ENCODE peak calls at places on chromosomes 6 and 20, in five cellular contexts. One of them, this sample, is unnamed.

GRCh38 chr6:3309391-3310050 is 50.8 kb downstream of the PSMG4 start:
- DNase-seq in ovary: no peak
- DNase-seq in H1: no peak
- DNase-seq in K562: no peak
- DNase-seq in esophagus muscularis mucosa: no peak
- DNase-seq in this sample: no peak

GRCh38 chr6:11653028-11653583 is 115.6 kb downstream of the TMEM170B start:
- DNase-seq in ovary: peak; percentile 46
- DNase-seq in H1: no peak
- DNase-seq in K562: peak; percentile 30
- DNase-seq in esophagus muscularis mucosa: no peak
- DNase-seq in this sample: no peak

GRCh38 chr6:43187821-43188220 is 5.8 kb downstream of the CUL9 start:
- DNase-seq in ovary: no peak
- DNase-seq in H1: no peak
- DNase-seq in K562: no peak
- DNase-seq in esophagus muscularis mucosa: no peak
- DNase-seq in this sample: no peak

GRCh38 chr6:15086273-15087158 is 159.4 kb upstream of the JARID2 start:
- DNase-seq in ovary: no peak
- DNase-seq in H1: no peak
- DNase-seq in K562: peak; percentile 81
- DNase-seq in esophagus muscularis mucosa: no peak
- DNase-seq in this sample: peak; percentile 39

GRCh38 chr6:22296067-22296466 is 769 bp downstream of the PRL start:
- DNase-seq in ovary: no peak
- DNase-seq in H1: no peak
- DNase-seq in K562: no peak
- DNase-seq in esophagus muscularis mucosa: no peak
- DNase-seq in this sample: no peak

GRCh38 chr6:158574800-158575199 is 14.9 kb downstream of the TMEM181 start:
- DNase-seq in ovary: no peak
- DNase-seq in H1: no peak
- DNase-seq in K562: no peak
- DNase-seq in esophagus muscularis mucosa: no peak
- DNase-seq in this sample: no peak

GRCh38 chr20:63520594-63520938 is at the start of gene PPDPF:
- DNase-seq in ovary: peak; percentile 91
- DNase-seq in H1: peak; percentile 88
- DNase-seq in K562: peak; percentile 84
- DNase-seq in esophagus muscularis mucosa: peak; percentile 94
- DNase-seq in this sample: peak; percentile 89

GRCh38 chr20:31985152-31985551 is 17.2 kb downstream of the XKR7 start:
- DNase-seq in ovary: no peak
- DNase-seq in H1: no peak
- DNase-seq in K562: no peak
- DNase-seq in esophagus muscularis mucosa: no peak
- DNase-seq in this sample: no peak

GRCh38 chr6:33118525-33119123 is 42.8 kb downstream of the HLA-DPB1 start:
- DNase-seq in ovary: no peak
- DNase-seq in H1: peak; percentile 59
- DNase-seq in K562: peak; percentile 72
- DNase-seq in esophagus muscularis mucosa: no peak
- DNase-seq in this sample: no peak

GRCh38 chr6:2441881-2442475 is 196.6 kb upstream of the GMDS start:
- DNase-seq in ovary: no peak
- DNase-seq in H1: no peak
- DNase-seq in K562: no peak
- DNase-seq in esophagus muscularis mucosa: no peak
- DNase-seq in this sample: no peak

GRCh38 chr6:45759134-45759849 is 256.4 kb downstream of the CLIC5 start:
- DNase-seq in ovary: no peak
- DNase-seq in H1: no peak
- DNase-seq in K562: no peak
- DNase-seq in esophagus muscularis mucosa: peak; percentile 66
- DNase-seq in this sample: no peak

GRCh38 chr6:77143659-77144447 is 319.4 kb downstream of the HTR1B start:
- DNase-seq in ovary: no peak
- DNase-seq in H1: no peak
- DNase-seq in K562: no peak
- DNase-seq in esophagus muscularis mucosa: no peak
- DNase-seq in this sample: no peak

GRCh38 chr6:137708481-137708880 is 158.6 kb upstream of the TNFAIP3 start:
- DNase-seq in ovary: no peak
- DNase-seq in H1: no peak
- DNase-seq in K562: no peak
- DNase-seq in esophagus muscularis mucosa: no peak
- DNase-seq in this sample: no peak
- H3K4me3 ChIP-seq in ovary: no peak overlapping the region
- H3K4me3 ChIP-seq in H1: no peak overlapping the region
- H3K4me3 ChIP-seq in K562: no peak overlapping the region
- H3K4me3 ChIP-seq in esophagus muscularis mucosa: no peak overlapping the region
- H3K4me3 ChIP-seq in this sample: no peak overlapping the region

GRCh38 chr20:10555865-10556308 is 117.9 kb downstream of the JAG1 start:
- DNase-seq in ovary: no peak
- DNase-seq in H1: no peak
- DNase-seq in K562: no peak
- DNase-seq in esophagus muscularis mucosa: peak; percentile 29
- DNase-seq in this sample: no peak
- TF ChIP-seq EP300 in ovary: no peak
- TF ChIP-seq EP300 in H1: no peak
- TF ChIP-seq EP300 in K562: no peak
- TF ChIP-seq EP300 in esophagus muscularis mucosa: no peak
- TF ChIP-seq EP300 in this sample: no peak

GRCh38 chr6:109087661-109088264 is 6.9 kb downstream of the SESN1 start:
- DNase-seq in ovary: no peak
- DNase-seq in H1: no peak
- DNase-seq in K562: no peak
- DNase-seq in esophagus muscularis mucosa: no peak
- DNase-seq in this sample: no peak
- H3K4me3 ChIP-seq in ovary: no peak overlapping the region
- H3K4me3 ChIP-seq in H1: no peak overlapping the region
- H3K4me3 ChIP-seq in K562: no peak overlapping the region
- H3K4me3 ChIP-seq in esophagus muscularis mucosa: no peak overlapping the region
- H3K4me3 ChIP-seq in this sample: no peak overlapping the region

GRCh38 chr6:138719744-138720143 is 53.8 kb upstream of the CCDC28A start:
- DNase-seq in ovary: no peak
- DNase-seq in H1: no peak
- DNase-seq in K562: no peak
- DNase-seq in esophagus muscularis mucosa: no peak
- DNase-seq in this sample: no peak

GRCh38 chr6:138716017-138716416 is 57.6 kb upstream of the CCDC28A start:
- DNase-seq in ovary: no peak
- DNase-seq in H1: no peak
- DNase-seq in K562: no peak
- DNase-seq in esophagus muscularis mucosa: no peak
- DNase-seq in this sample: no peak

GRCh38 chr6:138722425-138723371 is 50.9 kb upstream of the CCDC28A start:
- DNase-seq in ovary: no peak
- DNase-seq in H1: no peak
- DNase-seq in K562: peak; percentile 5
- DNase-seq in esophagus muscularis mucosa: peak; percentile 21
- DNase-seq in this sample: no peak

GRCh38 chr6:138716971-138717370 is 56.6 kb upstream of the CCDC28A start:
- DNase-seq in ovary: no peak
- DNase-seq in H1: no peak
- DNase-seq in K562: no peak
- DNase-seq in esophagus muscularis mucosa: no peak
- DNase-seq in this sample: no peak

GRCh38 chr6:138719011-138719635 is 54.4 kb upstream of the CCDC28A start:
- DNase-seq in ovary: no peak
- DNase-seq in H1: no peak
- DNase-seq in K562: no peak
- DNase-seq in esophagus muscularis mucosa: no peak
- DNase-seq in this sample: no peak
- TF ChIP-seq EP300 in ovary: no peak
- TF ChIP-seq EP300 in H1: no peak
- TF ChIP-seq EP300 in K562: no peak
- TF ChIP-seq EP300 in esophagus muscularis mucosa: no peak
- TF ChIP-seq EP300 in this sample: no peak